ENCODE peak calls at places on chromosomes 3 and 15, in four cellular contexts. O is HepG2, S is K562, G is HCT116. E is an unnamed sample.

GRCh38 chr15:36911322-36911944 is 188.9 kb downstream of the MEIS2 start:
- DNase-seq in O (peak), S (no peak), G (no peak), E (peak)

GRCh38 chr3:181851063-181851462 is 139.3 kb downstream of the SOX2 start:
- DNase-seq in O (peak), S (no peak), G (no peak), E (no peak)

GRCh38 chr3:57557088-57557537 is 1.0 kb downstream of the PDE12 start:
- DNase-seq in O (peak), S (peak), G (no peak), E (no peak)

GRCh38 chr3:126516152-126516935 is 1.2 kb downstream of the UROC1 start:
- DNase-seq in O (no peak), S (no peak), G (no peak), E (no peak)

GRCh38 chr3:5227812-5228211 is 40.3 kb downstream of the EDEM1 start:
- DNase-seq in O (no peak), S (no peak), G (no peak), E (no peak)

GRCh38 chr3:39208463-39209055 is 16.2 kb upstream of the XIRP1 start:
- DNase-seq in O (peak), S (peak), G (peak), E (peak)

GRCh38 chr3:45499529-45499928 is 95.0 kb upstream of the LIMD1 start:
- DNase-seq in O (peak), S (peak), G (peak), E (no peak)

GRCh38 chr3:94694001-94694400 is 631.1 kb downstream of the NSUN3 start:
- DNase-seq in O (no peak), S (no peak), G (no peak), E (no peak)

GRCh38 chr3:128167646-128167972 is 14.3 kb downstream of the EEFSEC start:
- DNase-seq in O (no peak), S (no peak), G (no peak), E (no peak)

GRCh38 chr3:109685084-109686079 is 348.0 kb upstream of the DPPA4 start:
- DNase-seq in O (no peak), S (no peak), G (peak), E (peak)

GRCh38 chr3:127064391-127065137 is 81.6 kb downstream of the PLXNA1 start:
- DNase-seq in O (no peak), S (peak), G (peak), E (no peak)

GRCh38 chr15:62219799-62220198 is 54.7 kb upstream of the C2CD4B start:
- DNase-seq in O (no peak), S (no peak), G (no peak), E (no peak)

GRCh38 chr15:78450285-78450858 is 12.4 kb downstream of the IREB2 start:
- DNase-seq in O (no peak), S (no peak), G (no peak), E (no peak)

GRCh38 chr15:72235298-72235697 is 4.3 kb upstream of the PKM start:
- DNase-seq in O (no peak), S (peak), G (no peak), E (no peak)

GRCh38 chr15:77584691-77585090 is 48.0 kb downstream of the LINGO1 start:
- DNase-seq in O (no peak), S (no peak), G (no peak), E (no peak)

GRCh38 chr15:101530224-101530958 is 40.9 kb upstream of the PCSK6 start:
- DNase-seq in O (no peak), S (no peak), G (no peak), E (no peak)

GRCh38 chr3:38634133-38634532 is 15.4 kb downstream of the SCN5A start:
- DNase-seq in O (peak), S (no peak), G (no peak), E (no peak)

GRCh38 chr15:65077981-65078352 is 1.4 kb downstream of the KBTBD13 start:
- DNase-seq in O (no peak), S (no peak), G (peak), E (no peak)

GRCh38 chr15:91302588-91303439 is 202.8 kb downstream of the SV2B start:
- DNase-seq in O (peak), S (peak), G (peak), E (peak)

GRCh38 chr15:71532994-71533393 is 277.4 kb upstream of the NR2E3 start:
- DNase-seq in O (peak), S (peak), G (peak), E (peak)

GRCh38 chr3:172208586-172209332 is 169.4 kb downstream of the FNDC3B start:
- DNase-seq in O (no peak), S (no peak), G (no peak), E (no peak)

GRCh38 chr15:40255033-40255432 is 16.2 kb downstream of the PAK6 start:
- DNase-seq in O (no peak), S (no peak), G (no peak), E (no peak)

GRCh38 chr15:81254277-81255265 is 57.9 kb downstream of the IL16 start:
- DNase-seq in O (no peak), S (no peak), G (no peak), E (no peak)

GRCh38 chr15:31214864-31215489 is 111.7 kb upstream of the KLF13 start:
- DNase-seq in O (no peak), S (no peak), G (no peak), E (no peak)

GRCh38 chr15:29672923-29673809 is 149.1 kb downstream of the TJP1 start:
- DNase-seq in O (no peak), S (peak), G (no peak), E (no peak)

GRCh38 chr3:31116651-31117050 is 222.2 kb upstream of the GADL1 start:
- DNase-seq in O (no peak), S (no peak), G (no peak), E (no peak)

GRCh38 chr15:101054116-101054515 is 135.0 kb downstream of the LRRK1 start:
- DNase-seq in O (no peak), S (no peak), G (no peak), E (no peak)

GRCh38 chr3:170717410-170718402 is 131.8 kb upstream of the SLC7A14 start:
- DNase-seq in O (no peak), S (peak), G (no peak), E (no peak)

GRCh38 chr3:81048058-81048665 is 713.3 kb downstream of the GBE1 start:
- DNase-seq in O (no peak), S (no peak), G (no peak), E (no peak)

GRCh38 chr3:123576119-123576518 is 8.7 kb downstream of the HACD2 start:
- DNase-seq in O (no peak), S (no peak), G (no peak), E (no peak)

GRCh38 chr3:139326131-139326530 is 17.7 kb upstream of the MRPS22 start:
- DNase-seq in O (no peak), S (no peak), G (no peak), E (no peak)

GRCh38 chr3:182438398-182438797 is 354.9 kb upstream of the ATP11B start:
- DNase-seq in O (peak), S (no peak), G (no peak), E (no peak)

GRCh38 chr3:129184396-129184656 is 630 bp upstream of the CNBP start:
- DNase-seq in O (peak), S (peak), G (no peak), E (no peak)

GRCh38 chr15:83653639-83654378 is at the start of gene ADAMTSL3:
- DNase-seq in O (no peak), S (no peak), G (no peak), E (no peak)

GRCh38 chr3:105801397-105801796 is 67.4 kb downstream of the CBLB start:
- DNase-seq in O (no peak), S (no peak), G (no peak), E (no peak)

GRCh38 chr15:28182216-28182615 is 83.1 kb upstream of the OCA2 start:
- DNase-seq in O (no peak), S (no peak), G (no peak), E (no peak)

GRCh38 chr3:143000525-143000924 is 845 bp upstream of the U2SURP start:
- DNase-seq in O (peak), S (peak), G (no peak), E (no peak)

GRCh38 chr3:165195628-165196576 is at the start of gene SLITRK3:
- DNase-seq in O (no peak), S (no peak), G (no peak), E (no peak)

GRCh38 chr3:141643816-141644215 is 94.3 kb upstream of the RNF7 start:
- DNase-seq in O (no peak), S (no peak), G (no peak), E (no peak)

GRCh38 chr3:197899833-197900478 is 50.0 kb upstream of the RPL35A start:
- DNase-seq in O (no peak), S (no peak), G (no peak), E (no peak)

DNA sequence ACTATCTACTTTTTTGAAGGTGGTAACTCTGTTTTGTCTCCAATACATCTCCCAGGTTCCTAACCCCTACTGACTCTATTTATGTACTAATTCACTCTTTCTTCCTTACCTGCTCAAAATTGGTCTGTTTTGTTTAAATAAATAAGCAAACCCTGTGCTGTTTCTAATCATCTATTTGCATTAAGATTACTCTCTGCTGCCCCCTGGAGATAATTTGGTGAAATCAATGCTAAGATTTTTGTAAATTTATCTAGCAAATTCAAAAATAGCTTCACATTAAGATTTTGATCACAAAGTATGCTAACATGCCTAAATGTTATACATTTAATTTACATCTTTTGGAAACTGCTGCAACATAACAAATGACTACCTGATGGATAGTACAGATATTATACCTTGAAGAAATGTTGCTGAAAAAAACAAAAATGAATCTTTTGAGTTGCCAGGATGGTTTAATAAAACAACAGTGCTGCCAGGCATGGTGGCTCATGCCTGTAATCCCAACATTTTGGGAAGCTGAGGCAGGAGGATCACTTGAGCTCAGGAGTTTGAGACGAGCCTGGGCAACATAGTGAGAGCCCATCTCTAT is 4.4 kb upstream of the CD200R1 start:
- DNase-seq in O (peak), S (peak), G (peak), E (no peak)
- TF ChIP-seq TCF7L2 in O (no peak), S (no peak), G (no peak), E (no peak)

GRCh38 chr3:169325821-169326220 is 337.7 kb downstream of the MECOM start:
- DNase-seq in O (no peak), S (no peak), G (no peak), E (no peak)

GRCh38 chr3:169328471-169328870 is 335.0 kb downstream of the MECOM start:
- DNase-seq in O (no peak), S (no peak), G (no peak), E (no peak)

GRCh38 chr3:169324454-169324789 is 339.1 kb downstream of the MECOM start:
- DNase-seq in O (no peak), S (no peak), G (no peak), E (no peak)

GRCh38 chr3:169323580-169324453 is 339.7 kb downstream of the MECOM start:
- DNase-seq in O (no peak), S (no peak), G (no peak), E (no peak)

GRCh38 chr3:169327969-169328368 is 335.5 kb downstream of the MECOM start:
- DNase-seq in O (peak), S (no peak), G (no peak), E (no peak)
- TF ChIP-seq SIN3A in O (no peak), S (no peak), G (no peak), E (no peak)

DNA sequence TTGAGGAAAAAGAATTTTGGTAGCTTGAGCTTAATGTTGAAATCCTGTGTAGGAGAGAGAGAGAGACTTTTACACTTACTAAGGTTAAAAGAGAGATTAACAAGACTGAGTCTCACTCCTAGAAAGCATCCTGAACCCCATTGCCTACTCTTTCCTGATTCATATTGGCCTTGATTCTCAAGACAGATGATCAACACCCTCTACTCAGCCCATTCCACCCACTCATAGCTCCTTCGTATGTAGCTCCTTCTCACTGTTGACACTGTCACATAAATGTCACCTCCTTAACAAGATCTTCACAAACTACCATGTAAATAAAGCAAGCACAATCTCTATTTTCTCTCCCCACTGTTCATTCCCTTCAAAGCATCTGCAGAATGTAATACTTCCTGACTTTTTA is 574.6 kb upstream of the LMCD1 start:
- DNase-seq in O (no peak), S (no peak), G (no peak), E (no peak)
- TF ChIP-seq TCF7L2 in O (no peak), S (no peak), G (no peak), E (no peak)

GRCh38 chr3:190183121-190183520 is 62.4 kb upstream of the P3H2 start:
- DNase-seq in O (no peak), S (no peak), G (no peak), E (peak)

GRCh38 chr3:190188197-190188596 is 67.5 kb upstream of the P3H2 start:
- DNase-seq in O (no peak), S (no peak), G (no peak), E (no peak)

GRCh38 chr3:190178779-190179178 is 58.1 kb upstream of the P3H2 start:
- DNase-seq in O (no peak), S (no peak), G (no peak), E (no peak)

GRCh38 chr3:190180268-190180667 is 59.6 kb upstream of the P3H2 start:
- DNase-seq in O (no peak), S (no peak), G (no peak), E (no peak)

GRCh38 chr3:190182418-190183043 is 61.8 kb upstream of the P3H2 start:
- DNase-seq in O (no peak), S (no peak), G (no peak), E (peak)
- TF ChIP-seq SIN3A in O (no peak), S (no peak), G (no peak), E (no peak)

GRCh38 chr3:194269610-194270145 is 81.5 kb downstream of the CPN2 start:
- DNase-seq in O (no peak), S (peak), G (peak), E (no peak)
- TF ChIP-seq TCF7L2 in O (no peak), S (no peak), G (peak), E (no peak)